ENCODE peak calls at places on chromosomes 3 and 15, in five cellular contexts. G is brain microvascular endothelial cell, T is upper lobe of right lung, O is psoas muscle, J is dorsolateral prefrontal cortex. P is an unnamed sample.

GRCh38 chr15:59191855-59192237 is 14.8 kb upstream of the LDHAL6B start:
- DNase-seq in J (no peak), T (no peak), G (peak; percentile 83), O (no peak), P (peak; percentile 65)

GRCh38 chr3:37554364-37554763 is 307.3 kb upstream of the CTDSPL start:
- DNase-seq in G (no peak), T (no peak), O (no peak), J (no peak), P (no peak)

GRCh38 chr15:72086010-72086697 is 31.8 kb downstream of the MYO9A start:
- DNase-seq in J (no peak), T (peak; percentile 68), O (no peak), G (no peak), P (no peak)

GRCh38 chr15:69909719-69910444 is 187.8 kb downstream of the TLE3 start:
- DNase-seq in J (no peak), T (no peak), G (no peak), O (no peak), P (no peak)

GRCh38 chr3:50474717-50475116 is 28.7 kb downstream of the CACNA2D2 start:
- DNase-seq in T (no peak), G (peak; percentile 47), O (no peak), J (no peak), P (no peak)

GRCh38 chr3:58271901-58272501 is 34.0 kb upstream of the RPP14 start:
- DNase-seq in G (peak; percentile 87), O (no peak), T (no peak), J (no peak), P (peak; percentile 4)

GRCh38 chr3:5376761-5377160 is 189.3 kb downstream of the EDEM1 start:
- DNase-seq in J (no peak), G (no peak), O (no peak), T (no peak), P (peak; percentile 52)

GRCh38 chr3:191290311-191291025 is 38.7 kb upstream of the CCDC50 start:
- DNase-seq in J (no peak), G (no peak), O (no peak), T (no peak), P (no peak)

GRCh38 chr3:1087066-1087555 is 5.7 kb upstream of the CNTN6 start:
- DNase-seq in J (no peak), O (peak; percentile 61), T (peak; percentile 74), G (peak; percentile 92), P (peak; percentile 61)

GRCh38 chr3:126540342-126540849 is 16.4 kb downstream of the CHST13 start:
- DNase-seq in G (peak; percentile 79), J (no peak), O (peak; percentile 64), T (peak; percentile 59), P (peak; percentile 84)

GRCh38 chr3:112228786-112229185 is 65.2 kb downstream of the SLC9C1 start:
- DNase-seq in T (no peak), O (no peak), J (no peak), G (no peak), P (no peak)

GRCh38 chr3:10620833-10621082 is 115.4 kb upstream of the ATP2B2 start:
- DNase-seq in G (no peak), T (no peak), J (no peak), O (no peak), P (no peak)

GRCh38 chr3:10622456-10622855 is 117.1 kb upstream of the ATP2B2 start:
- DNase-seq in O (no peak), T (peak; percentile 27), J (no peak), G (no peak), P (no peak)

GRCh38 chr3:10621749-10622148 is 116.4 kb upstream of the ATP2B2 start:
- DNase-seq in J (no peak), O (no peak), G (no peak), T (peak; percentile 35), P (no peak)

GRCh38 chr3:10625307-10625706 is 119.9 kb upstream of the ATP2B2 start:
- DNase-seq in J (no peak), T (peak; percentile 42), O (no peak), G (no peak), P (no peak)

DNA sequence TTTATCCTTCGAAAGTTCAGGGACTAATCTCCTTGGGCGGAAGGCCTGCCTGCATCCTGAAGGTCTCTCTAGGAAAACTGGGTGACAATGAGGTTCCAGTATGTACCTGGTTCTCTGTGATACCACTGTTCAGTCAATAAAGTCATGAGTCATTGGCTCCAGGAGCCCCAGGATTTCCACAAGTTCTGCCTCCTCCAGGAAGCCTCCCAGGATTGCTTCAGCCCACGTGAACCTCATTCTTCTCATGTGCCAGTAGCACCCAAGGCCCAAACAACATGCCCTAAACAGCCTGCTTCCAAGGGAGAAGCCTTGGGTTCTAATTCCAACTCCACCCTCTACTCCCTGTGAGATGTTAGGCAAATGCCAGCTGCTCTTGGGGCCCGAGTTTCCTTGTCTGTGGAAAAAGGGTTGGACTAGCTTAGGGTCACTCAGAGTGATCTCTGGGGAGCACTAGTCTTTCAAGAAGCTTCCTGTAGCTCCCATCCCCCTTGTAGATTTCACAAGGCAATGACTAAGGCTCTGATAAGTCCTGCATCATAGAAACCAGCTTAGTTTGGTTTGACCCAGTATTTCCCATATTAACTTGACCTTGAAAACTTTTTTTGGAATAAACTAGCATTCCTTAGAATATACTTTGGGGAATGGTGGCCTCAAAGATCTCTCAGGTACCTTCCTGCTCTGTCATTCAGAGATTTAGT is 118.3 kb upstream of the ATP2B2 start:
- DNase-seq in O (no peak), T (peak; percentile 15), G (no peak), J (no peak), P (no peak)
- TF ChIP-seq CTCF in O (no peak), T (no peak), G (no peak), J (no peak), P (no peak)

DNA sequence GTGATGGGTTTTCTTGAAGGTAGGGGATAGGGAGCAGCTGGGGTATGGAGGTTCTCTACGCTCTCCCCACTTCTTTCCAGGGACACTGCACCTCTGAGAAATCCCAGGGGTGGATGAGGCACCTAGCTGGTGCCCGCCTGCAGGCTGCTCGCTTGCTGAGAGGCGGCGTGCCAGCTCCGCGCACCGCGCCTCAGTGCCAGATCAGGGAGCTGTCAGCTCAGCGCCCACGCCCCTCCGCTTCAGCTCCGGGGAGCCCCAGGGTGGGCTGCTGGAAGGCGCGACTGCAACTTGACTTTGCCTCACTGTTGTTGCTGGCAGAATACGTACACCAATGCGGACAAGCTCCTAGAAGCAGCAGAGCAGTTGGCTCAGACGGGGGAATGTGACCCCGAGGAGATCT is 345.7 kb upstream of the UMPS start:
- DNase-seq in O (no peak), G (no peak), T (no peak), J (peak; percentile 86), P (no peak)
- TF ChIP-seq CTCF in O (no peak), G (no peak), T (no peak), J (no peak), P (no peak)

GRCh38 chr3:64055076-64055475 is 31.8 kb upstream of the PSMD6 start:
- DNase-seq in J (no peak), G (no peak), O (no peak), T (no peak), P (no peak)

GRCh38 chr3:64053581-64053980 is 30.3 kb upstream of the PSMD6 start:
- DNase-seq in T (no peak), G (no peak), J (no peak), O (no peak), P (no peak)

GRCh38 chr3:64057231-64057630 is 33.9 kb upstream of the PSMD6 start:
- DNase-seq in G (no peak), T (no peak), O (no peak), J (no peak), P (no peak)

GRCh38 chr3:64056616-64057165 is 33.4 kb upstream of the PSMD6 start:
- DNase-seq in O (no peak), T (no peak), J (no peak), G (peak; percentile 11), P (no peak)

DNA sequence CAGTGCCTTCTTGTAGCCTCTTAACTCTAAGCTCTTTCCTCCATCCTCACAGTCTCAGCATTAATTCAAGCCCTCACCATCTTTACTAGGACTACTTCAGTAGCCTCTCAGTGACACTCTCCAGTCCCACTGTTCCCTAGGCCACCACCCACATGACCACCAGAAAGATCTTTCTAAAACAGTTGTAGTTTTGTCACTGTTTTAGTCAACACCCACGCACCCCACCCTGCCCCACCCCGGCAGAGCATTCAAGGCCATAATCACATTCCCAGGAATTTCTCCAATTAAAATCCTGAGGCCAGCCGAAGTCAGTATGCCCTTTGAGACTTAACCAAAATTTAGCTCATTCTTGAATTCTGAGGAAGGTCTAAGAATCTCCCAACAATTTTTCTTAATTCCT is 31.2 kb upstream of the PSMD6 start:
- DNase-seq in J (no peak), T (no peak), O (no peak), G (no peak), P (no peak)
- TF ChIP-seq CTCF in J (no peak), T (no peak), O (no peak), G (no peak), P (no peak)

GRCh38 chr3:167520656-167521360 is 47.0 kb upstream of the SERPINI2 start:
- DNase-seq in T (no peak), O (no peak), G (no peak), J (no peak), P (no peak)
- TF ChIP-seq CTCF in T (no peak), O (no peak), G (no peak), J (no peak), P (no peak)

DNA sequence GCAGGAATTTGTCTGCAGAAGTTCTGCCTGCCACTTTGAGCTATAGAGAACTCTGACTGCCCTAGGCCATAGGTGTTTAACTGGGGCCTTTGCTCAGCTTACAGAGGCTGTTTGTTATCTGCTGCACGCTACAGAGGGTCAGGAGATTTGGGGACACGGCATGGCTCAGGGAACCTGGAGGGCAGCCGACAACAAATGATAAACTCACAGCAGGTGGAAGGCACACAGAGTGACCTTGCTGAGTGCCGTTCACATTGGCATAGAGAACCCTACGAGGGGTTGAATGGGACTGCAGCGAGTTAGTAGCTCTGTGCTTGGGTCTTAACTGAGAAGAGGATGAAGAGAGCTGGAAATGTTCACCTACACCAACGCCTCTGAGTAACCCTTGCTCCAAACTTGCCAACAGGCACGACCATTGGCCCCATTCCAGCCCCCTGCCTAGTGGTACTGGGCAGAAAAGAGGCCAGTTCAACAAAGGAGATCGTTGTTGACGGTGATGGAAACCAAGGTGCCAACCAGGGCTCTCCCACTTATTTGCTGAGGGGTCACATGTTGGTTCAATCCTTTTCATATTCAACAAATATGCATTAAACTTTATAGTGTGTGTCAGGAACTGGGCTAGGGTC is 301.1 kb downstream of the NTRK3 start:
- DNase-seq in T (no peak), O (no peak), G (no peak), J (no peak), P (no peak)
- TF ChIP-seq CTCF in T (no peak), O (no peak), G (no peak), J (no peak), P (no peak)

DNA sequence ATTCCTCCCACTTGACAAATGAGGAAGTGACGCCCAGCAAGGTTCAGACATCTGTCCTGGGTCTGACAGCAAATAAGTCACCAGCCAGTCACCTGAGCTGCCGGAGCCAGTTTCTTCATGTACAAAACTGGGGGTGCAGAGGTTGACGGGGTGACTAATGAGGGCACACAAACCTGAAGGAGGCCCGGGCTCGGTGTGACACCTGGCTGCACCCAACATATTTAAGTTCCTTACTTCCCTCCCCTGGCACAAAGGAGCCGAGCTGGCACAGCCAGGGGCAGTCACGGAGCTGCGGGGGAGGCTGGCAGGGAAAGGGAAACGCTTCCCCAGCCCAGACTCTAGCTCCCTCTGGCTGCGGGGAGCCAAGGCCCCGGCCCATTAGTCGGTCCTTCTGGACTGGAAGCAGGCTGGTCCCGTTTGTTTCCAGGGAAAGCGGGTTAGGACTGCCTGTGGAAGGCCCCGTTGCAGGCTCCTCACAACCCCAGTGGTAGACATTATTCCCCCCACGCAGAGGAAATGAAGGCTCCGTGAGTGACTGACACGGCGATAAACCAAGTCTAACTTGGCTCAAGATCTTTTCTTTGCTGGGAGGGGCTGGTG is 2.3 kb downstream of the FBXL22 start:
- DNase-seq in G (no peak), O (peak; percentile 85), T (peak; percentile 89), J (peak; percentile 79), P (peak; percentile 70)
- TF ChIP-seq CTCF in G (peak; percentile 74), O (peak; percentile 67), T (peak; percentile 59), J (peak; percentile 69), P (peak; percentile 32)